ENCODE peak calls at places on chromosomes 7 and 10, in eight cellular contexts. Q, Y, C, U, G, X, F and T are unnamed samples.

GRCh38 chr7:128442346-128442745 is 13.3 kb upstream of the HILPDA start:
- DNase-seq in C (no peak), U (no peak), X (no peak), Y (no peak), Q (no peak), F (no peak), G (no peak), T (no peak)

GRCh38 chr7:43283706-43284105 is 171.3 kb downstream of the HECW1 start:
- DNase-seq in Y (no peak), F (no peak), Q (no peak), X (no peak), U (no peak), C (no peak), G (no peak), T (no peak)

GRCh38 chr7:95525503-95525902 is 39.8 kb downstream of the ASB4 start:
- DNase-seq in Q (no peak), Y (no peak), C (no peak), F (no peak), U (no peak), X (no peak), G (no peak), T (no peak)

GRCh38 chr10:102118867-102119266 is 1.3 kb downstream of the LDB1 start:
- DNase-seq in G (peak; percentile 58), U (no peak), C (no peak), Y (peak; percentile 23), F (no peak), X (no peak), Q (no peak), T (no peak)

GRCh38 chr7:75638607-75639070 is 100.1 kb downstream of the HIP1 start:
- DNase-seq in G (peak; percentile 42), U (no peak), X (peak; percentile 52), F (peak; percentile 84), Q (peak; percentile 35), Y (peak; percentile 28), C (peak; percentile 67), T (peak; percentile 47)

GRCh38 chr7:69764071-69764470 is 165.8 kb downstream of the AUTS2 start:
- DNase-seq in Q (no peak), F (no peak), U (no peak), G (no peak), X (no peak), Y (no peak), C (no peak), T (no peak)

GRCh38 chr10:52895066-52895465 is 122.5 kb upstream of the MBL2 start:
- DNase-seq in G (no peak), Y (no peak), F (no peak), C (no peak), U (no peak), Q (no peak), X (peak; percentile 24), T (no peak)

GRCh38 chr7:15433154-15433553 is 128.7 kb downstream of the AGMO start:
- DNase-seq in G (no peak), F (no peak), C (no peak), U (no peak), X (no peak), Y (no peak), Q (no peak), T (no peak)

GRCh38 chr10:131422731-131423130 is 111.2 kb upstream of the TCERG1L start:
- DNase-seq in X (no peak), G (no peak), F (no peak), Y (no peak), C (no peak), Q (no peak), U (no peak), T (no peak)

GRCh38 chr10:7045891-7046599 is 364.8 kb downstream of the SFMBT2 start:
- DNase-seq in X (no peak), F (no peak), Q (no peak), G (no peak), Y (no peak), U (no peak), C (no peak), T (no peak)

GRCh38 chr7:147584771-147585193 is 1005.8 kb upstream of the C7orf33 start:
- DNase-seq in Q (no peak), C (no peak), U (no peak), Y (no peak), F (no peak), G (no peak), X (no peak), T (no peak)

GRCh38 chr7:52273685-52274610 is 761.5 kb upstream of the POM121L12 start:
- DNase-seq in Q (no peak), U (no peak), Y (peak; percentile 0), X (no peak), F (no peak), G (no peak), C (no peak), T (no peak)

GRCh38 chr7:95105627-95106026 is 198.2 kb downstream of the PPP1R9A start:
- DNase-seq in Q (no peak), C (no peak), U (no peak), X (peak; percentile 30), G (no peak), Y (peak; percentile 9), F (no peak), T (no peak)

GRCh38 chr10:50594012-50594411 is 29.7 kb downstream of the SGMS1 start:
- DNase-seq in G (no peak), X (peak; percentile 35), Q (no peak), F (no peak), C (no peak), Y (peak; percentile 58), U (no peak), T (no peak)

GRCh38 chr10:44975487-44976331 is 2.9 kb downstream of the DEPP1 start:
- DNase-seq in G (peak; percentile 77), Y (peak; percentile 54), X (peak; percentile 59), C (peak; percentile 78), F (peak; percentile 70), U (no peak), Q (peak; percentile 83), T (no peak)

GRCh38 chr7:139169816-139170215 is 60.3 kb upstream of the ZC3HAV1 start:
- DNase-seq in Q (no peak), Y (no peak), G (no peak), F (no peak), X (no peak), C (no peak), U (no peak), T (no peak)

GRCh38 chr7:24769014-24769830 is 12.0 kb upstream of the GSDME start:
- DNase-seq in C (no peak), G (no peak), F (no peak), Y (no peak), Q (no peak), X (no peak), U (no peak), T (no peak)

GRCh38 chr10:27158421-27158820 is 3.3 kb downstream of the MASTL start:
- DNase-seq in C (no peak), F (no peak), U (no peak), G (no peak), Q (no peak), X (peak; percentile 6), Y (peak; percentile 34), T (no peak)

GRCh38 chr10:14191871-14192270 is 138.9 kb downstream of the FRMD4A start:
- DNase-seq in Q (no peak), Y (no peak), X (no peak), U (no peak), G (no peak), F (no peak), C (no peak), T (no peak)

GRCh38 chr7:130560972-130561371 is 69.1 kb downstream of the MEST start:
- DNase-seq in F (no peak), G (no peak), C (no peak), U (no peak), X (peak; percentile 59), Y (peak; percentile 76), Q (peak; percentile 36), T (no peak)
- TF ChIP-seq CTCF in F (no peak), G (no peak), C (no peak), U (no peak), X (peak; percentile 22), Y (peak; percentile 64), Q (no peak), T (no peak)

GRCh38 chr7:116954443-116954838 is 1.1 kb downstream of the ST7 start:
- DNase-seq in X (no peak), Q (no peak), G (no peak), C (no peak), Y (no peak), U (no peak), F (no peak), T (no peak)

GRCh38 chr7:116953372-116953726 is at the start of gene ST7:
- DNase-seq in F (no peak), U (no peak), Y (peak; percentile 79), G (peak; percentile 66), C (peak; percentile 68), Q (peak; percentile 66), X (peak; percentile 75), T (peak; percentile 27)

GRCh38 chr7:116955340-116955739 is 2.0 kb downstream of the ST7 start:
- DNase-seq in Y (no peak), Q (no peak), X (no peak), F (no peak), G (no peak), C (no peak), U (no peak), T (no peak)

GRCh38 chr7:116952640-116953371 is 495 bp upstream of the ST7 start:
- DNase-seq in G (peak; percentile 61), U (no peak), X (peak; percentile 41), C (peak; percentile 41), Q (no peak), Y (no peak), F (peak; percentile 86), T (no peak)

DNA sequence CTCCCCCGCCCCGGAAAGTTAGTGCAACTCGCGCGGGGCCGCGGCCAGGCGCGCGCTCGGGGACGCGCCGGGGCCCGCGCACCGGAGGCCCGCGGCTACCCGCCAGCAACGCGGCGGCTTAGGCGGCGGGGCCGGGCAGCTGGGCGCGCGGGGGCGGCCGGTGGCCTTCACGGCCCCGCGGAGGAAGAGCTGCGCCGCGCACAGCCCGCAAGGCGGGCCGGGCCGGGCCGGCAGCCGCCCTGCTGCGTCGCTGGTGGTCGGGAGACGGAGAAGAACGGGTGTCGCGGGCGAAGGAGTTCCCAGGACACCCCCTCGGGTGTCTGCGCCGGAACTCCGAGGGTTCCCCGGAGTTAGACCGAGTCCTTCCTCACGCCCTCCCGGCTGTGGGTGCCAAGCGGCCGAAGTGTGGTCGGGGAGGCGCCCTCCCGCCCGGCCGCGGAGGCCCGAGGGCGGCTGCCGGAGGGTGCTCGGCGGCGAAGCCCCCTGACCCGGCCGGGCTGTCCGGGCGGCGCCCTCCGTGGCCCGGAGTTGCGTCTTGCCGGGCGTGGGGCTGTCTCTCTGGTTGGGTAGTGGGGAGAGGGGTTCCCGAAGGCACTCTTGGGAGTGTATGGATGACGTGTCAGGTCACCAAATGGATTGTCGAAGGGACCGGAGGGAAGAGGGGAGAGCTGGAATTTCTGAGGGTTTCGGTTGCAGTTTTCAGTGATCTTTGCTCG is 584 bp downstream of the ST7 start:
- DNase-seq in Q (peak; percentile 56), Y (peak; percentile 72), U (no peak), G (peak; percentile 67), F (peak; percentile 79), X (peak; percentile 79), C (peak; percentile 68), T (peak; percentile 32)
- TF ChIP-seq CTCF in Q (no peak), Y (no peak), U (no peak), G (no peak), F (no peak), X (no peak), C (no peak), T (no peak)

GRCh38 chr7:127150543-127150942 is 102.2 kb downstream of the GRM8 start:
- DNase-seq in Y (no peak), X (no peak), F (no peak), Q (no peak), U (no peak), C (no peak), G (no peak), T (no peak)
- TF ChIP-seq CTCF in Y (no peak), X (no peak), F (no peak), Q (no peak), U (no peak), C (no peak), G (no peak), T (no peak)

GRCh38 chr7:31648288-31648687 is 38.7 kb upstream of the PPP1R17 start:
- DNase-seq in Y (peak; percentile 17), X (peak; percentile 5), U (no peak), Q (no peak), C (no peak), F (no peak), G (no peak), T (no peak)
- TF ChIP-seq CTCF in Y (peak; percentile 37), X (peak; percentile 20), U (no peak), Q (peak; percentile 10), C (peak; percentile 32), F (no peak), G (no peak), T (peak; percentile 52)